ENCODE peak calls at places on chromosomes 3 and 15, in nine cellular contexts. W is uterus, F is IMR-90, E is breast epithelium, T is sigmoid colon, H is prostate gland, X is gastrocnemius medialis, J is Peyer's patch, K is heart left ventricle. M is an unnamed sample.

GRCh38 chr3:190385835-190386688 is 1.9 kb upstream of the CLDN16 start:
- DNase-seq in K (no peak), T (no peak), F (peak; percentile 98), W (no peak), X (no peak), J (no peak), E (no peak), H (no peak), M (no peak)

GRCh38 chr3:35194666-35195065 is 444.7 kb upstream of the ARPP21 start:
- DNase-seq in J (no peak), E (no peak), F (no peak), W (no peak), X (no peak), H (no peak), T (no peak), K (no peak), M (no peak)

GRCh38 chr3:128351476-128352085 is 115.1 kb downstream of the DNAJB8 start:
- DNase-seq in J (peak; percentile 11), F (no peak), X (no peak), T (peak; percentile 46), K (no peak), W (no peak), H (no peak), E (no peak), M (no peak)

GRCh38 chr3:18747383-18747782 is 322.2 kb upstream of the SATB1 start:
- DNase-seq in F (no peak), J (no peak), X (no peak), H (no peak), E (no peak), W (no peak), T (peak; percentile 55), K (no peak), M (no peak)

GRCh38 chr3:53938645-53939044 is 47.0 kb upstream of the SELENOK start:
- DNase-seq in F (peak; percentile 52), H (peak; percentile 20), E (no peak), W (no peak), K (no peak), J (no peak), T (no peak), X (peak; percentile 11), M (no peak)

GRCh38 chr3:174321549-174321948 is 537.6 kb upstream of the NAALADL2 start:
- DNase-seq in E (no peak), J (no peak), K (no peak), W (no peak), X (no peak), F (no peak), H (no peak), T (no peak), M (no peak)

GRCh38 chr15:101613130-101614000 is 38.8 kb downstream of the TM2D3 start:
- DNase-seq in H (peak; percentile 24), J (peak; percentile 88), F (peak; percentile 31), T (peak; percentile 85), X (peak; percentile 91), E (peak; percentile 83), K (peak; percentile 92), W (peak; percentile 65), M (peak; percentile 91)

GRCh38 chr15:63502137-63502801 is 2.1 kb upstream of the USP3 start:
- DNase-seq in H (peak; percentile 80), F (peak; percentile 44), K (no peak), X (no peak), E (peak; percentile 70), W (peak; percentile 35), J (peak; percentile 57), T (no peak), M (no peak)

GRCh38 chr3:13077431-13078157 is 4.4 kb upstream of the IQSEC1 start:
- DNase-seq in W (no peak), X (peak; percentile 68), H (peak; percentile 21), K (peak; percentile 77), J (no peak), F (no peak), T (no peak), E (no peak), M (no peak)

GRCh38 chr3:57015912-57016311 is 44.6 kb upstream of the SPATA12 start:
- DNase-seq in K (no peak), E (no peak), W (no peak), X (no peak), T (no peak), J (no peak), F (no peak), H (no peak), M (no peak)

GRCh38 chr15:64930019-64930652 is 18.4 kb downstream of the ANKDD1A start:
- DNase-seq in K (no peak), E (no peak), T (no peak), J (no peak), W (peak; percentile 5), H (no peak), X (no peak), F (no peak), M (peak; percentile 12)

GRCh38 chr15:70559223-70559823 is 204.0 kb downstream of the UACA start:
- DNase-seq in X (peak; percentile 28), E (no peak), H (peak; percentile 10), K (peak; percentile 71), T (no peak), F (peak; percentile 44), W (no peak), J (no peak), M (peak; percentile 50)

GRCh38 chr3:189967254-189967865 is 153.3 kb downstream of the P3H2 start:
- DNase-seq in F (peak; percentile 65), H (peak; percentile 34), E (no peak), T (no peak), X (no peak), W (no peak), K (no peak), J (no peak), M (no peak)

DNA sequence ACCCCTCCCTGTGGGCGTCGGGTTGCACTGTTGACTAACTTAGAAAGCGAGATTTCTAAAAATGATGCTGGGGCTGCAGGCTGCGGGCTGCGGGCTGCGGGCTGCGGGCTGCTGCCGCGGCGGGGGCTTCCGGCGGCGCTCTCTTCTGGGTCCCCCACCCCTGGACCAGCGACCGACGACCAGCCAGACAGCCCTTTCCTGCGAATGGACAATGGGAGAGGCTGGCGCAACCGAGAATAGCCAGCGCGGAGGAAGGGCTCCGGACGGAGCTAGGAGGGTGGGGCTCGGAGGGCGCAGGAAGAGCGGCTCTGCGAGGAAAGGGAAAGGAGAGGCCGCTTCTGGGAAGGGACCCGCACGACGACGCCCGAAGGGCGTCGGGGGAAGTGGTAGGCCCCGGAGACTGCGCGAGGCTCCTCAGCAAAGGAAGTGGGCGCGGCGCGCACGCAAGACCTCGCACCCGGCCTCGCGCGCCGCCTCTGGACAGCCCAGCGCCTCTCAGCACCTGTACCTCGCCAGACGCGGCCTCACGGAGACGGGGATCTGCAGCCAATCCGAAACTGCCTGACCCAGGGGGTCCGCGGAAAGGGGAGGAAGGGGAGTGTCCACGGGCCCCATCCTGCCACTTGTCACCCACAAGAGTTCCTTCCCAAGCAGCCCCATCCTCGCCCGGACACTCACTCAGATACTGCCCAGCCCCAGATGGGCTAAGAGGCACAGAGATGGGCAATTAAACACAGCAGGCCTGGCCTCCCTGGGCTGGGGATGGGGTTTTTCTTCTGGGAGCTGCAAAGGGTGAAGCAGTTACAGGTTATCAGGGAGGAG is 70.7 kb downstream of the SLC12A8 start:
- DNase-seq in J (peak; percentile 65), E (peak; percentile 68), X (peak; percentile 33), F (no peak), H (peak; percentile 14), W (peak; percentile 54), T (peak; percentile 84), K (peak; percentile 89), M (peak; percentile 73)
- TF ChIP-seq CTCF in J (no peak), E (peak; percentile 28), X (peak; percentile 17), F (no peak), H (peak; percentile 45), W (peak; percentile 46), T (no peak), K (peak; percentile 52), M (peak; percentile 6)

GRCh38 chr3:69082805-69083204 is 1.9 kb upstream of the ARL6IP5 start:
- DNase-seq in K (no peak), T (no peak), H (no peak), E (no peak), W (no peak), X (peak; percentile 65), J (no peak), F (peak; percentile 83), M (no peak)

GRCh38 chr3:69084326-69084667 is 440 bp upstream of the ARL6IP5 start:
- DNase-seq in F (peak; percentile 85), K (no peak), W (no peak), E (no peak), X (no peak), H (no peak), T (no peak), J (no peak), M (no peak)

GRCh38 chr3:69079269-69080159 is 651 bp downstream of the UBA3 start:
- DNase-seq in E (no peak), J (peak; percentile 63), T (no peak), K (peak; percentile 67), H (no peak), W (no peak), F (no peak), X (no peak), M (no peak)

GRCh38 chr3:69081583-69082262 is 1.6 kb upstream of the UBA3 start:
- DNase-seq in F (no peak), T (no peak), X (peak; percentile 77), K (no peak), H (no peak), E (no peak), W (no peak), J (no peak), M (no peak)

DNA sequence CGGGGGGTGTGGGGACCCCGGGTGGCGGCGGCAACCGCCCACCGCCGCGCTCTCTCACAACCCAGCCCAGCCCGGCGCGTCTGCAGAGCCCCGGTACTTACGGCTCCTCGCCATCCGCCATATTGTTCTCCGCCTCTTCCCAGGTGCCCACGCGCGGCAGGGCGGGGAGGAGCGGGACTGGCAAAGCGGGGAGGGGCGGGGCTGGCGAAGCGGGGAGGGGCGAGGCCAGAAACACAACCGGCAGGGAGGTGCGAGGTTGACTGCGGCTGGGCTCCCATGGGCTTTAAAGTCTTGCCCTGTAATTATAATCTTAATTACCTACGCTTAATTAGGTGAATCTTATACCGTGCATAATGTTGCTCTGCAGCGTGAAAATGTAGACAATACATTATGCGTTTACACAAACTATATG is at the start of gene UBA3:
- DNase-seq in K (peak; percentile 96), E (peak; percentile 92), J (peak; percentile 96), H (peak; percentile 90), F (peak; percentile 77), W (peak; percentile 89), X (peak; percentile 90), T (peak; percentile 94), M (peak; percentile 95)
- H3K4me1 ChIP-seq in K (peaks cover 22% of the 10 kb centered on the region), E (peaks cover 7% of the 10 kb centered on the region), J (no peaks in the 10 kb centered on the region), H (peaks cover 4% of the 10 kb centered on the region), F (peaks cover 9% of the 10 kb centered on the region), W (peaks cover 3% of the 10 kb centered on the region), X (peaks cover 58% of the 10 kb centered on the region), T (peaks cover 60% of the 10 kb centered on the region), M (no peaks in the 10 kb centered on the region)

DNA sequence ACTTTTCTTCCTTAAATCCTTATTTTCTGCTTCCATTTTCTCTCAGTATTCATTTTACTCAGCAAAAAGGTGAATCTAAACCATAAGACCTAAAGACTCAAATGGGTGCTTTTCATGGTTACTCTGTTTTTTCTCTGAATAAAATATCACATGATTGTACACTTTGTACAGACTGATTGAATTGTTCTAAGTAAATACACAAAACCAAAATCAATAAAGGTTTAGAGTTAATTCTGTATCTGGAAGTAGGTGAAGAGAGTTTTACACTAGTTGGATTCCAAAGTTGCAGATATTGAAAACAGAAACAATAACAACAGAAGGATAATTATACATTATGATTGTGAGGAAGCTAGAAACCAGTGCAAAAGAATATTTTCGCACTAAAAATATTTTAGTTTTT is 546.2 kb downstream of the TUSC7 start:
- DNase-seq in E (no peak), F (no peak), J (no peak), K (no peak), H (no peak), X (no peak), W (no peak), T (no peak), M (no peak)
- TF ChIP-seq POLR2A in E (no peak), F (no peak), J (no peak), K (no peak), H (no peak), X (no peak), W (no peak), T (no peak), M (no peak)

GRCh38 chr3:79490165-79491028 is 277.4 kb downstream of the ROBO1 start:
- DNase-seq in T (peak; percentile 84), K (no peak), W (no peak), H (peak; percentile 55), J (no peak), X (peak; percentile 12), E (no peak), F (peak; percentile 41), M (no peak)
- TF ChIP-seq CTCF in T (no peak), K (no peak), W (no peak), H (no peak), J (no peak), X (no peak), E (no peak), F (no peak), M (no peak)

M was measured in right lobe of liver.